ENCODE peak calls at places on chromosomes 11 and 22, in five cellular contexts. One of them, this sample, is unnamed.

GRCh38 chr22:36934153-36934939 is 20.9 kb downstream of the CSF2RB start:
- DNase-seq in GM06990: no peak
- DNase-seq in A549: no peak
- DNase-seq in colonic mucosa: no peak
- DNase-seq in nephron progenitor cell: no peak
- DNase-seq in this sample: no peak

GRCh38 chr11:128482512-128483191 is 104.7 kb downstream of the ETS1 start:
- DNase-seq in GM06990: no peak
- DNase-seq in A549: no peak
- DNase-seq in colonic mucosa: no peak
- DNase-seq in nephron progenitor cell: no peak
- DNase-seq in this sample: no peak

GRCh38 chr11:44535201-44535980 is 30.1 kb upstream of the CD82 start:
- DNase-seq in GM06990: no peak
- DNase-seq in A549: no peak
- DNase-seq in colonic mucosa: no peak
- DNase-seq in nephron progenitor cell: no peak
- DNase-seq in this sample: no peak

GRCh38 chr11:106061249-106061794 is 15.8 kb downstream of the KBTBD3 start:
- DNase-seq in GM06990: no peak
- DNase-seq in A549: no peak
- DNase-seq in colonic mucosa: no peak
- DNase-seq in nephron progenitor cell: no peak
- DNase-seq in this sample: no peak

GRCh38 chr11:129694538-129694937 is 121.1 kb upstream of the TMEM45B start:
- DNase-seq in GM06990: no peak
- DNase-seq in A549: no peak
- DNase-seq in colonic mucosa: peak; percentile 38
- DNase-seq in nephron progenitor cell: no peak
- DNase-seq in this sample: no peak

GRCh38 chr11:102831128-102831708 is 12.2 kb downstream of the MMP3 start:
- DNase-seq in GM06990: peak; percentile 1
- DNase-seq in A549: no peak
- DNase-seq in colonic mucosa: peak; percentile 66
- DNase-seq in nephron progenitor cell: peak; percentile 8
- DNase-seq in this sample: peak; percentile 29

GRCh38 chr11:116962108-116962507 is 124.7 kb upstream of the APOA1 start:
- DNase-seq in GM06990: no peak
- DNase-seq in A549: no peak
- DNase-seq in colonic mucosa: no peak
- DNase-seq in nephron progenitor cell: no peak
- DNase-seq in this sample: no peak

GRCh38 chr22:35914665-35915476 is 113.8 kb downstream of the RBFOX2 start:
- DNase-seq in GM06990: no peak
- DNase-seq in A549: peak; percentile 48
- DNase-seq in colonic mucosa: peak; percentile 83
- DNase-seq in nephron progenitor cell: peak; percentile 72
- DNase-seq in this sample: no peak

GRCh38 chr11:69684651-69685050 is 9.5 kb upstream of the LTO1 start:
- DNase-seq in GM06990: no peak
- DNase-seq in A549: no peak
- DNase-seq in colonic mucosa: no peak
- DNase-seq in nephron progenitor cell: no peak
- DNase-seq in this sample: no peak

GRCh38 chr11:6315811-6316425 is 4.4 kb downstream of the CAVIN3 start:
- DNase-seq in GM06990: no peak
- DNase-seq in A549: peak; percentile 82
- DNase-seq in colonic mucosa: peak; percentile 53
- DNase-seq in nephron progenitor cell: peak; percentile 63
- DNase-seq in this sample: peak; percentile 73

GRCh38 chr11:133896028-133896427 is 50.7 kb upstream of the SPATA19 start:
- DNase-seq in GM06990: no peak
- DNase-seq in A549: no peak
- DNase-seq in colonic mucosa: no peak
- DNase-seq in nephron progenitor cell: no peak
- DNase-seq in this sample: no peak

GRCh38 chr11:11776714-11777113 is 65.1 kb upstream of the USP47 start:
- DNase-seq in GM06990: no peak
- DNase-seq in A549: no peak
- DNase-seq in colonic mucosa: no peak
- DNase-seq in nephron progenitor cell: no peak
- DNase-seq in this sample: no peak

GRCh38 chr11:10051868-10052586 is 242.0 kb downstream of the SBF2 start:
- DNase-seq in GM06990: no peak
- DNase-seq in A549: no peak
- DNase-seq in colonic mucosa: no peak
- DNase-seq in nephron progenitor cell: no peak
- DNase-seq in this sample: no peak

GRCh38 chr11:122732342-122733300 is 77.1 kb downstream of the UBASH3B start:
- DNase-seq in GM06990: no peak
- DNase-seq in A549: no peak
- DNase-seq in colonic mucosa: no peak
- DNase-seq in nephron progenitor cell: no peak
- DNase-seq in this sample: no peak

GRCh38 chr22:41302016-41302767 is 867 bp downstream of the ZC3H7B start:
- DNase-seq in GM06990: peak; percentile 24
- DNase-seq in A549: no peak
- DNase-seq in colonic mucosa: no peak
- DNase-seq in nephron progenitor cell: peak; percentile 75
- DNase-seq in this sample: peak; percentile 52

GRCh38 chr11:47236482-47236881 is 12.1 kb downstream of the ACP2 start:
- DNase-seq in GM06990: no peak
- DNase-seq in A549: no peak
- DNase-seq in colonic mucosa: no peak
- DNase-seq in nephron progenitor cell: no peak
- DNase-seq in this sample: no peak

GRCh38 chr11:69369945-69370344 is 76.0 kb downstream of the MYEOV start:
- DNase-seq in GM06990: no peak
- DNase-seq in A549: no peak
- DNase-seq in colonic mucosa: peak; percentile 12
- DNase-seq in nephron progenitor cell: no peak
- DNase-seq in this sample: peak; percentile 3

GRCh38 chr11:64921384-64921783 is 3.1 kb upstream of the PPP2R5B start:
- DNase-seq in GM06990: no peak
- DNase-seq in A549: no peak
- DNase-seq in colonic mucosa: no peak
- DNase-seq in nephron progenitor cell: no peak
- DNase-seq in this sample: no peak

GRCh38 chr11:123238297-123238696 is 43.2 kb upstream of the CLMP start:
- DNase-seq in GM06990: no peak
- DNase-seq in A549: no peak
- DNase-seq in colonic mucosa: peak; percentile 31
- DNase-seq in nephron progenitor cell: no peak
- DNase-seq in this sample: no peak

GRCh38 chr11:46718155-46719019 is 626 bp upstream of the F2 start:
- DNase-seq in GM06990: no peak
- DNase-seq in A549: peak; percentile 57
- DNase-seq in colonic mucosa: peak; percentile 73
- DNase-seq in nephron progenitor cell: no peak
- DNase-seq in this sample: no peak

GRCh38 chr22:36258750-36259619 is 6.1 kb downstream of the APOL1 start:
- DNase-seq in GM06990: no peak
- DNase-seq in A549: no peak
- DNase-seq in colonic mucosa: no peak
- DNase-seq in nephron progenitor cell: peak; percentile 52
- DNase-seq in this sample: peak; percentile 57

GRCh38 chr22:46093796-46094195 is 56.5 kb upstream of the PPARA start:
- DNase-seq in GM06990: no peak
- DNase-seq in A549: no peak
- DNase-seq in colonic mucosa: no peak
- DNase-seq in nephron progenitor cell: no peak
- DNase-seq in this sample: no peak
- TF ChIP-seq CTCF in GM06990: no peak
- TF ChIP-seq CTCF in A549: no peak
- TF ChIP-seq CTCF in colonic mucosa: no peak
- TF ChIP-seq CTCF in nephron progenitor cell: no peak
- TF ChIP-seq CTCF in this sample: no peak

GRCh38 chr11:692824-693414 is 2.1 kb downstream of the DEAF1 start:
- DNase-seq in GM06990: peak; percentile 70
- DNase-seq in A549: no peak
- DNase-seq in colonic mucosa: no peak
- DNase-seq in nephron progenitor cell: no peak
- DNase-seq in this sample: no peak
- TF ChIP-seq CTCF in GM06990: no peak
- TF ChIP-seq CTCF in A549: no peak
- TF ChIP-seq CTCF in colonic mucosa: no peak
- TF ChIP-seq CTCF in nephron progenitor cell: no peak
- TF ChIP-seq CTCF in this sample: no peak

GRCh38 chr11:110525883-110526282 is 96.1 kb downstream of the FDX1 start:
- DNase-seq in GM06990: no peak
- DNase-seq in A549: no peak
- DNase-seq in colonic mucosa: no peak
- DNase-seq in nephron progenitor cell: no peak
- DNase-seq in this sample: no peak

GRCh38 chr11:110519816-110520215 is 90.1 kb downstream of the FDX1 start:
- DNase-seq in GM06990: no peak
- DNase-seq in A549: no peak
- DNase-seq in colonic mucosa: no peak
- DNase-seq in nephron progenitor cell: no peak
- DNase-seq in this sample: no peak

GRCh38 chr11:110518809-110519514 is 89.2 kb downstream of the FDX1 start:
- DNase-seq in GM06990: no peak
- DNase-seq in A549: no peak
- DNase-seq in colonic mucosa: no peak
- DNase-seq in nephron progenitor cell: no peak
- DNase-seq in this sample: no peak

GRCh38 chr11:110524227-110524626 is 94.5 kb downstream of the FDX1 start:
- DNase-seq in GM06990: no peak
- DNase-seq in A549: no peak
- DNase-seq in colonic mucosa: no peak
- DNase-seq in nephron progenitor cell: no peak
- DNase-seq in this sample: no peak

DNA sequence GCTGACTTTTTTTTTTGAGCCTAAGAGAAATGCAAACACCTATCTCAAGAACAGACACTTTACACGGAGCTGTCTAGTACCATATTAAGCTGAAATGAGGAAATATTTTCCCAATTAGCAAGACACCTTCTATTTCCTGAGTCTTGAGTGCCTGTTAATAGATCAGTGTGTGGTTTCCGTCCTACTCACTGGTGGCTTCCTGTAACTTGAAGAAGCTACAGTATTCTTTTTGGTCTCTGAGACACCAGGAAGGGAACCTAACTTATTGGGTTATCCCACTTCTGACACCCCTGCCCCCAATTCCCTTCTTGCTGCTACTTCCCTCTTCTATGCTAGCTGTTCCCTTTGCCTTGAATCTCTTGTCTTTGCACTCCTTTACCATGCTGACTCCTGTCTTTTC is 92.7 kb downstream of the FDX1 start:
- DNase-seq in GM06990: no peak
- DNase-seq in A549: no peak
- DNase-seq in colonic mucosa: no peak
- DNase-seq in nephron progenitor cell: no peak
- DNase-seq in this sample: no peak
- TF ChIP-seq CTCF in GM06990: no peak
- TF ChIP-seq CTCF in A549: no peak
- TF ChIP-seq CTCF in colonic mucosa: no peak
- TF ChIP-seq CTCF in nephron progenitor cell: no peak
- TF ChIP-seq CTCF in this sample: no peak

DNA sequence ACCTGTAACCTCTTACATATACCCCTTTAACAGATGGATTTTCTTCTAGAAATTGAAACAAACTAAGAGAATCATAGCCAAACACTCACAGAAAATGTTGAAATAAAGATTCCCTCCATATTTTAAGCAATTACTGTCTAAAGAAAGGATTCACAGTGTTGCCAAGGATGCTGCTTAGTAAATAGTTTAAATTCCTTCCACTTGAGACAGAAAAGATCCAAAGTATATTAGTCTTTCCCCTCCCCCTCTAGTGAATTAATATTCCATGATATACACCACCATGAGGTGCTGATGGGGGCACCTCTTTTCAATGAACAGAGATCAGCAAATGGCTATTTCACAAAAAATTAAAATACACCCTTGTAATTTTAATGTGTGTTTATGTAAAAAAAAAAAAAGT is 186.8 kb downstream of the SOX6 start:
- DNase-seq in GM06990: no peak
- DNase-seq in A549: no peak
- DNase-seq in colonic mucosa: no peak
- DNase-seq in nephron progenitor cell: no peak
- DNase-seq in this sample: no peak
- TF ChIP-seq CTCF in GM06990: no peak
- TF ChIP-seq CTCF in A549: no peak
- TF ChIP-seq CTCF in colonic mucosa: no peak
- TF ChIP-seq CTCF in nephron progenitor cell: no peak
- TF ChIP-seq CTCF in this sample: no peak

GRCh38 chr11:21514298-21514697 is 678.6 kb upstream of the ANO5 start:
- DNase-seq in GM06990: no peak
- DNase-seq in A549: no peak
- DNase-seq in colonic mucosa: no peak
- DNase-seq in nephron progenitor cell: peak; percentile 16
- DNase-seq in this sample: no peak

DNA sequence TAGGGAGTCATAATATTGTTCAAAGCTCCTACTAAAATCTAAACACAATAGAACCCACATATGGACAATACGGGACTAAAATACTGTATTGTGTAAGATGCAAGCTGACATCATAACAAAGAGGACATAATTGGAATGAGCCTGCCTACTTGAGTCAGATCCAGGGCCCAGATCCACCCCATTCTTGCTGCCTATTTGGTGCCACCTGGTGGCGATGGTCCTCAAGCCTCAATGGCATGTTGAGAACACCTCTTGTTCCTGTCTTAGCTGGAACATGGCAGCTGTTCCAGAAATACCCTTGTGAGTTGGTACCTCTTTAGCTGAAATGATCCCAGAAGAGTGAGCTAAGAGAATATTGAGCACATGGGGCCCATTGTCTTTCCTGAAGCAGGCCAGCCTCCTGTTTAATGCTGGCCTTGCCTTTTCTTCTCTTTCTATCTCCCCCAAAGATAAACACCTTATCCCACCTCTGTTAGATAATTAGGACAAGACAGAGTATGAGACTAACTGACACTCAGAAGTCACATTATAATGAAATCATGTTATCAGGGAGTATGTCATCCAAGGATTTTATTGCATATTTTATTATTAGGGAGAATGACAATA is 680.9 kb upstream of the ANO5 start:
- DNase-seq in GM06990: no peak
- DNase-seq in A549: peak; percentile 21
- DNase-seq in colonic mucosa: peak; percentile 57
- DNase-seq in nephron progenitor cell: peak; percentile 85
- DNase-seq in this sample: peak; percentile 21
- TF ChIP-seq CTCF in GM06990: peak; percentile 80
- TF ChIP-seq CTCF in A549: peak; percentile 53
- TF ChIP-seq CTCF in colonic mucosa: peak; percentile 30
- TF ChIP-seq CTCF in nephron progenitor cell: peak; percentile 76
- TF ChIP-seq CTCF in this sample: peak; percentile 59

GRCh38 chr11:126669416-126669815 is 313.9 kb downstream of the ST3GAL4 start:
- DNase-seq in GM06990: no peak
- DNase-seq in A549: no peak
- DNase-seq in colonic mucosa: no peak
- DNase-seq in nephron progenitor cell: no peak
- DNase-seq in this sample: no peak
- TF ChIP-seq CTCF in GM06990: no peak
- TF ChIP-seq CTCF in A549: no peak
- TF ChIP-seq CTCF in colonic mucosa: no peak
- TF ChIP-seq CTCF in nephron progenitor cell: no peak
- TF ChIP-seq CTCF in this sample: no peak